ENCODE peak calls at places on chromosomes 5 and 9, in ten cellular contexts. H is tibial nerve; S is amygdala; W is stimulated activated CD4-positive, alpha-beta T cell treated with anti-CD3 and anti-CD28 coated beads, Interleukin-2, amount 100 ng/mL, for 24 hours; T is gastrocnemius medialis; G is RWPE2; D is cardiac fibroblast; V is WTC11; X is aorta; R is suprapubic skin. J is an unnamed sample.

GRCh38 chr9:89497181-89497963 is 541 bp downstream of the SEMA4D start:
- DNase-seq in X (no peak), T (peak; percentile 61), R (no peak), H (no peak), G (no peak), V (no peak), D (no peak), W (no peak), S (no peak), J (no peak)

GRCh38 chr5:173645897-173646574 is 29.6 kb upstream of the BOD1 start:
- DNase-seq in W (no peak), T (no peak), D (no peak), H (no peak), V (no peak), G (peak; percentile 39), R (no peak), X (no peak), S (no peak), J (no peak)

GRCh38 chr5:138654281-138654867 is 79.2 kb upstream of the HSPA9 start:
- DNase-seq in T (no peak), S (no peak), D (peak; percentile 11), W (peak; percentile 72), R (no peak), V (no peak), G (no peak), X (no peak), H (no peak), J (no peak)

GRCh38 chr5:5617024-5617423 is 194.5 kb downstream of the ICE1 start:
- DNase-seq in T (no peak), D (no peak), W (no peak), X (no peak), R (no peak), V (no peak), G (no peak), H (no peak), S (no peak), J (no peak)

GRCh38 chr9:136628287-136628686 is 34.4 kb upstream of the EGFL7 start:
- DNase-seq in S (no peak), D (no peak), R (no peak), T (no peak), H (no peak), V (no peak), W (no peak), G (no peak), X (no peak), J (no peak)

GRCh38 chr9:124190761-124191160 is 67.0 kb upstream of the NEK6 start:
- DNase-seq in T (no peak), G (no peak), W (no peak), R (no peak), D (no peak), V (no peak), H (peak; percentile 26), X (peak; percentile 17), S (peak; percentile 96), J (peak; percentile 47)

GRCh38 chr5:137496919-137497318 is 2.2 kb downstream of the SPOCK1 start:
- DNase-seq in G (no peak), W (no peak), X (no peak), T (no peak), H (no peak), S (no peak), R (no peak), V (no peak), D (no peak), J (no peak)

GRCh38 chr5:41908374-41909079 is 4.4 kb downstream of the RIMOC1 start:
- DNase-seq in X (no peak), R (no peak), V (no peak), G (no peak), H (no peak), D (peak; percentile 77), W (no peak), S (no peak), T (no peak), J (no peak)

GRCh38 chr9:123658792-123659191 is 271.1 kb downstream of the DENND1A start:
- DNase-seq in V (no peak), X (no peak), H (no peak), R (no peak), T (no peak), S (no peak), G (no peak), D (no peak), W (no peak), J (no peak)